ENCODE peak calls at places on chromosomes 11 and 22, in six cellular contexts. R is ovary, W is neural progenitor cell, T is kidney, D is sigmoid colon, V is colonic mucosa. C is an unnamed sample. For H3K4me1, the result is how much of the 10 kb centered on the place peaks cover.

GRCh38 chr11:73184953-73185671 is 33.0 kb upstream of the P2RY2 start:
- DNase-seq in R (no peak), W (peak), T (peak), D (peak), V (peak), C (peak)

GRCh38 chr11:12318791-12319733 is 58.3 kb upstream of the PARVA start:
- DNase-seq in R (no peak), W (no peak), T (no peak), D (peak), V (no peak), C (no peak)

GRCh38 chr11:65499713-65500261 is 942 bp downstream of the MALAT1 start:
- DNase-seq in R (no peak), W (no peak), T (no peak), D (no peak), V (no peak), C (no peak)

GRCh38 chr11:131661137-131661536 is 290.7 kb downstream of the NTM start:
- DNase-seq in R (no peak), W (no peak), T (no peak), D (no peak), V (no peak), C (no peak)

GRCh38 chr22:17369553-17370035 is 334 bp downstream of the CECR2 start:
- DNase-seq in R (peak), W (peak), T (peak), D (no peak), V (no peak), C (no peak)

GRCh38 chr11:67647471-67647870 is 3.1 kb downstream of the ACY3 start:
- DNase-seq in R (no peak), W (no peak), T (no peak), D (no peak), V (no peak), C (no peak)

GRCh38 chr22:24441406-24442351 is 14.3 kb downstream of the ADORA2A start:
- DNase-seq in R (peak), W (no peak), T (peak), D (no peak), V (no peak), C (peak)

GRCh38 chr11:1072116-1072820 is 2.4 kb upstream of the MUC2 start:
- DNase-seq in R (peak), W (no peak), T (peak), D (peak), V (no peak), C (peak)

GRCh38 chr11:38791346-38791961 is 2193.4 kb upstream of the RAG2 start:
- DNase-seq in R (peak), W (peak), T (no peak), D (no peak), V (peak), C (no peak)

GRCh38 chr22:42511401-42511891 is 8.2 kb downstream of the RRP7A start:
- DNase-seq in R (no peak), W (no peak), T (no peak), D (no peak), V (peak), C (no peak)

GRCh38 chr11:789951-790350 is at the start of gene CEND1:
- DNase-seq in R (no peak), W (peak), T (no peak), D (no peak), V (no peak), C (no peak)

GRCh38 chr11:115333951-115334350 is 170.3 kb downstream of the CADM1 start:
- DNase-seq in R (no peak), W (no peak), T (no peak), D (no peak), V (no peak), C (no peak)

GRCh38 chr11:3920148-3920852 is 64.8 kb downstream of the STIM1 start:
- DNase-seq in R (peak), W (no peak), T (no peak), D (peak), V (peak), C (no peak)

DNA sequence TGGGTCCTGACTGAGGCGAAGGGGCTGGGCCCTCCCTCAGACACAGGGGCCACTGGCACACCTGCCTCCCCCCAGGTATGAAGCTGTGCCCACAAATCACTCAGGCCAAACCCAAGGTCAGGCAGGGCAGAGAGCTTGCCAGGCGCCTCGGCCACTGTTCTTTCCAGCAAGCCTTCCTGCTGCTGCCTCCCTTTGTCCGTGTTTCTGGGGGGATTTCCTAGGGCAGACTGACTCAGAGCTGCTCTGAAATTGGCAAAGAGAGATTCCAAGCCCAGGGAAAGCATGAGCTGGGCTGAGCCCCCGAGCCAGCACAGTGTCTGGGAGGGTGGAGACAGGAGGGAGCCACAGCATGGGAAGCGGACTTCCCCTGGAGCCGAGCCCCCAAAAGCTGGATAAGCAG is 33.2 kb downstream of the PPP2R1B start:
- DNase-seq in R (peak), W (no peak), T (peak), D (peak), V (no peak), C (peak)
- H3K27ac ChIP-seq in R (peak), W (no peak), T (peak), D (peak), V (peak), C (peak)

DNA sequence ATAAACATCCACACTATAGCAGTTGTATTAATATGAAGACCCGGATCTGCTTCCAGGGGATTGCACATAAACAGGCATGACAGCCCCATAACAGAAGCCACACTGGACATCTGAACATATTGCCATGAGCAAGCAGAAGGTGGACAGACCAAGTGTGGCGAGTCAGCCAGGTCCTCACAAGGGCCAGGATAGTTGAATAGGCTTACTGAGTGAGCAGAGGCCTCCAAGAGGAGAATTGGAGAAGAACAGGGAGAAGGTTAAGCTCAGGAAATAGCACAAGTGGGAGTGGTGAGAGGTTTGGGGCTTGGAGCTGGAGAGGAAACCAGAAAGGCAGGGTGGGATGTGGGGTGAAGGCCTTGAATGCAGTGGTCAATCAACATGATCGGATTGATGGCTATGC is 10.8 kb downstream of the SLC35C1 start:
- DNase-seq in R (no peak), W (no peak), T (no peak), D (peak), V (no peak), C (no peak)
- TF ChIP-seq CTCF in R (no peak), W (no peak), T (no peak), D (no peak), V (no peak), C (no peak)

GRCh38 chr11:46361283-46362145 is 14.3 kb downstream of the DGKZ start:
- DNase-seq in R (no peak), W (no peak), T (peak), D (peak), V (no peak), C (peak)
- H3K4me1 ChIP-seq in R (under half), W (under half), T (under half), D (under half), V (under half), C (under half)

DNA sequence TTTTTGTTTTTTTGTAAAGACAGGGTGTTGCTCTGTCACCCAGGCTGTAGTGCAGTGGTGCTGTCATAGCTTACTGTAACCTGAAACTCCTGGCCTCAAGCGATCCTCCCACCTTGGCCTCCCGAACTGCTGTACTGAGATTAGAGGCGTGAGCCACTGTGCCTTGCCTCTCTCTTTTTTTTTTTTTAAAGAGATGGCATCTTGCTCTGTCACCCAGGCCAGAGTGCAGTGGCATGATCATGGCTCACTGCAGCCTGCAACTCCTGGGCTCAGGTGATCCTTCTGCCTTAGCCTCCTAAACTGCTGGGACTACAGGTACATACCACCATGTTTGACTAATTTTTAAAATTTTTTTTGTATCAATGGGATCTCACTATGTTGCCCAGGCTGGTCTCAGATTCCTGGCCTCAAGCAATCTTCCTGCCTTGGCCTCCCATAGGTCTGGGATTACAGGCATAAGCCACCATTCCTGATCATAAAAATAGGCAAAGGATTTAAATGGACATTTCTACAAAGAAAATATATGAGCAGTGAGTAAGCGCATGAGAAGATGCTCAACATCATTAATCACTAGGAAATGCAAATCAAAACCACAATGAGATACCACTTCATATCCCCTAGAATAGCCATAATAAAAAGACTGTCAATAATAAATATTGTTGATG is 17.3 kb upstream of the CLNS1A start:
- DNase-seq in R (no peak), W (no peak), T (no peak), D (no peak), V (no peak), C (no peak)
- H3K27ac ChIP-seq in R (no peak), W (no peak), T (no peak), D (no peak), V (no peak), C (no peak)

DNA sequence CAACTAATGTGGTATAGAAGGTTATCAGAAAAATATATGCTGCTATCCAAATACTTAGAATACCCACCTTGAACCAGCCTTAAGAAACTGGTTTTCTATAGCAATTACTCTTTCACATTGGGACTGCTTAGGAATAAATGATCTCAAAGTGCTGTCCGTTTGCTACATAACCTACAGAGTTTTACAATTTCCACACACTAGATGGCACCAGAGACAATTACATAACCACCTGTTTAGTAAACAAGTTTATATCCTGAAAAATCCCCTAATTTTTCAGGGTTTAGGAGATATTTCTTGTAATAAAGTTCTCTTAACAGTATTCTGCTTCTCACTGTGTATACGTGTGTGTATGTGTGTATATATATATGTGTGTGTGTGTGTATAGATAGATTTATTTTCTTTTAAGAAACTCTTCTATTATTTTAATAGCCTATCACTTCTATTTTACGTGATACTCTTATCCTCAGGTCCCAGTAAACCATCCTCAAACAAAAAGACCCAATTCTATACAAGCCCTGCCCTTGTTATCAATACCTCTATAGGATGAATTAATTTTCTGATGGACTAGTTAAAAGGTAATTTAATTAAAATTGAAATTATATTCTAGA is 6.7 kb upstream of the OR5I1 start:
- DNase-seq in R (no peak), W (peak), T (no peak), D (no peak), V (no peak), C (no peak)
- TF ChIP-seq CTCF in R (no peak), W (peak), T (peak), D (no peak), V (peak), C (no peak)

GRCh38 chr11:113111156-113111555 is 149.9 kb downstream of the NCAM1 start:
- DNase-seq in R (no peak), W (no peak), T (no peak), D (no peak), V (no peak), C (no peak)

GRCh38 chr11:113113801-113114451 is 152.7 kb downstream of the NCAM1 start:
- DNase-seq in R (no peak), W (no peak), T (no peak), D (no peak), V (no peak), C (no peak)

GRCh38 chr11:113105584-113105983 is 144.4 kb downstream of the NCAM1 start:
- DNase-seq in R (no peak), W (no peak), T (no peak), D (no peak), V (no peak), C (no peak)

GRCh38 chr11:113106507-113106906 is 145.3 kb downstream of the NCAM1 start:
- DNase-seq in R (no peak), W (no peak), T (no peak), D (no peak), V (no peak), C (no peak)

GRCh38 chr11:113110046-113110445 is 148.8 kb downstream of the NCAM1 start:
- DNase-seq in R (no peak), W (no peak), T (no peak), D (no peak), V (no peak), C (no peak)
- H3K4me1 ChIP-seq in R (under half), W (under half), T (under half), D (under half), V (under half), C (under half)

GRCh38 chr22:39315389-39315788 is 4.0 kb downstream of the RPL3 start:
- DNase-seq in R (no peak), W (no peak), T (no peak), D (no peak), V (no peak), C (no peak)
- H3K27ac ChIP-seq in R (no peak), W (peak), T (no peak), D (peak), V (no peak), C (no peak)